ENCODE peak calls at places on chromosomes 3 and 15, in six cellular contexts. M is fibroblast of mammary gland; F is CD4-positive, alpha-beta T cell; C is WTC11; Q is neural progenitor cell; N is neural crest cell. R is an unnamed sample.

GRCh38 chr3:40086890-40087884 is 222.3 kb upstream of the EIF1B start:
- DNase-seq in N (no peak), F (no peak), M (no peak), C (no peak), Q (no peak), R (peak)

GRCh38 chr15:40743921-40744809 is 10.9 kb downstream of the RMDN3 start:
- DNase-seq in N (no peak), F (peak), Q (no peak), C (no peak), M (peak), R (no peak)

GRCh38 chr3:172285844-172286243 is 162.4 kb downstream of the GHSR start:
- DNase-seq in C (no peak), F (no peak), N (no peak), M (peak), Q (no peak), R (no peak)

GRCh38 chr3:69665026-69665739 is 74.1 kb upstream of the MITF start:
- DNase-seq in N (no peak), Q (no peak), C (no peak), M (no peak), F (no peak), R (peak)

GRCh38 chr3:184171562-184171961 is 3.1 kb upstream of the AP2M1 start:
- DNase-seq in C (no peak), Q (no peak), F (no peak), M (peak), N (no peak), R (peak)

GRCh38 chr15:65790692-65791334 is 1.3 kb downstream of the DENND4A start:
- DNase-seq in C (no peak), N (no peak), M (peak), F (no peak), Q (peak), R (peak)

GRCh38 chr3:52777127-52777958 is at the start of gene ITIH1:
- DNase-seq in Q (peak), C (no peak), F (no peak), N (no peak), M (no peak), R (no peak)

GRCh38 chr3:79236488-79236887 is 531.3 kb downstream of the ROBO1 start:
- DNase-seq in C (no peak), N (no peak), F (no peak), M (no peak), Q (no peak), R (no peak)

GRCh38 chr15:77866596-77867125 is 210.8 kb downstream of the TBC1D2B start:
- DNase-seq in C (no peak), F (no peak), Q (no peak), N (no peak), M (no peak), R (no peak)

GRCh38 chr3:33799202-33799551 is 747 bp downstream of the PDCD6IP start:
- DNase-seq in M (no peak), Q (no peak), N (no peak), F (no peak), C (no peak), R (no peak)

GRCh38 chr15:47736123-47736786 is 18.9 kb downstream of the SEMA6D start:
- DNase-seq in F (no peak), M (no peak), Q (no peak), N (no peak), C (no peak), R (no peak)

GRCh38 chr3:184261270-184262165 is at the start of gene CAMK2N2:
- DNase-seq in Q (peak), C (peak), M (peak), N (peak), F (no peak), R (peak)

GRCh38 chr3:68032219-68032618 is 377.8 kb upstream of the SUCLG2 start:
- DNase-seq in F (no peak), C (no peak), Q (no peak), M (no peak), N (no peak), R (no peak)

GRCh38 chr3:72892081-72892763 is 4.4 kb downstream of the GXYLT2 start:
- DNase-seq in F (no peak), C (no peak), M (peak), N (no peak), Q (no peak), R (peak)

GRCh38 chr3:131518682-131519081 is 15.9 kb upstream of the MRPL3 start:
- DNase-seq in F (no peak), M (no peak), N (no peak), C (no peak), Q (peak), R (no peak)

GRCh38 chr15:79078763-79079395 is 11.7 kb downstream of the RASGRF1 start:
- DNase-seq in C (no peak), Q (no peak), N (no peak), F (no peak), M (no peak), R (no peak)

GRCh38 chr3:120445654-120446053 is 5.1 kb downstream of the FSTL1 start:
- DNase-seq in F (no peak), Q (no peak), N (no peak), C (no peak), M (no peak), R (no peak)

GRCh38 chr3:71713041-71713440 is 12.2 kb downstream of the EIF4E3 start:
- DNase-seq in C (no peak), N (no peak), M (no peak), Q (no peak), F (no peak), R (peak)

GRCh38 chr3:184176377-184177330 is 2.0 kb downstream of the AP2M1 start:
- DNase-seq in N (peak), C (peak), Q (peak), F (no peak), M (peak), R (peak)

GRCh38 chr15:90001683-90002427 is 731 bp downstream of the ZNF710 start:
- DNase-seq in F (peak), C (peak), M (peak), N (peak), Q (peak), R (peak)

GRCh38 chr3:119831022-119831421 is 49.1 kb downstream of the NR1I2 start:
- DNase-seq in F (no peak), M (no peak), Q (no peak), C (no peak), N (no peak), R (peak)

GRCh38 chr3:14549256-14549931 is 9.3 kb upstream of the GRIP2 start:
- DNase-seq in N (no peak), M (peak), F (no peak), C (no peak), Q (no peak), R (peak)

GRCh38 chr3:71066849-71067261 is 516.7 kb downstream of the FOXP1 start:
- DNase-seq in F (no peak), Q (peak), N (no peak), C (no peak), M (peak), R (peak)

GRCh38 chr15:65870889-65871533 is 1.7 kb downstream of the RAB11A start:
- DNase-seq in Q (no peak), M (peak), C (no peak), N (no peak), F (no peak), R (peak)

GRCh38 chr3:99012051-99012450 is 110.6 kb upstream of the DCBLD2 start:
- DNase-seq in Q (no peak), N (no peak), M (peak), C (no peak), F (no peak), R (no peak)

GRCh38 chr3:180804871-180805430 is 107.5 kb upstream of the FXR1 start:
- DNase-seq in N (peak), F (no peak), Q (peak), C (peak), M (peak), R (peak)

GRCh38 chr15:79640206-79640605 is 208.1 kb downstream of the MINAR1 start:
- DNase-seq in F (no peak), C (no peak), Q (no peak), N (no peak), M (peak), R (peak)

GRCh38 chr3:165614332-165614731 is 222.9 kb downstream of the BCHE start:
- DNase-seq in N (no peak), C (no peak), F (no peak), Q (no peak), M (no peak), R (no peak)

GRCh38 chr15:62649793-62650420 is 392.6 kb upstream of the TPM1 start:
- DNase-seq in N (no peak), C (no peak), Q (no peak), M (peak), F (no peak), R (no peak)

GRCh38 chr3:195073866-195074860 is 196.8 kb downstream of the XXYLT1 start:
- DNase-seq in C (no peak), M (no peak), F (no peak), Q (no peak), N (no peak), R (no peak)

GRCh38 chr15:85730001-85730820 is 64.5 kb downstream of the KLHL25 start:
- DNase-seq in C (no peak), N (peak), Q (peak), M (peak), F (no peak), R (peak)

GRCh38 chr3:147361671-147362420 is 44.5 kb downstream of the ZIC4 start:
- DNase-seq in C (peak), N (peak), F (no peak), Q (peak), M (peak), R (peak)
- TF ChIP-seq CTCF in C (peak), N (peak), F (peak), Q (peak), M (peak), R (peak)

GRCh38 chr15:72222433-72222832 is 8.6 kb downstream of the PKM start:
- DNase-seq in M (peak), C (no peak), N (no peak), Q (no peak), F (no peak), R (peak)
- TF ChIP-seq CTCF in M (no peak), C (no peak), N (no peak), Q (no peak), F (no peak), R (no peak)

GRCh38 chr3:153285194-153285641 is 123.2 kb downstream of the RAP2B start:
- DNase-seq in F (no peak), M (peak), N (no peak), Q (peak), C (no peak), R (peak)
- TF ChIP-seq CTCF in F (no peak), M (no peak), N (no peak), Q (no peak), C (no peak), R (no peak)

GRCh38 chr3:124117486-124117885 is 125.6 kb upstream of the ROPN1 start:
- DNase-seq in F (no peak), Q (no peak), M (peak), N (no peak), C (no peak), R (peak)

GRCh38 chr3:124119056-124119721 is 127.3 kb upstream of the ROPN1 start:
- DNase-seq in Q (no peak), M (peak), C (no peak), F (no peak), N (no peak), R (peak)

GRCh38 chr3:124125320-124125719 is 133.4 kb upstream of the ROPN1 start:
- DNase-seq in Q (no peak), C (no peak), F (no peak), N (no peak), M (no peak), R (no peak)

GRCh38 chr3:124118397-124118796 is 126.5 kb upstream of the ROPN1 start:
- DNase-seq in C (no peak), N (no peak), M (peak), Q (no peak), F (no peak), R (peak)

GRCh38 chr3:124121379-124122336 is 129.7 kb upstream of the ROPN1 start:
- DNase-seq in F (no peak), C (no peak), N (no peak), Q (no peak), M (no peak), R (no peak)
- TF ChIP-seq CTCF in F (no peak), C (no peak), N (no peak), Q (no peak), M (no peak), R (no peak)

GRCh38 chr3:46966811-46967210 is 9.7 kb downstream of the CCDC12 start:
- DNase-seq in Q (no peak), F (no peak), N (no peak), C (no peak), M (no peak), R (peak)
- TF ChIP-seq CTCF in Q (no peak), F (no peak), N (no peak), C (no peak), M (no peak), R (peak)